ENCODE peak calls at places on chromosomes 5 and 9, in four cellular contexts. I, E, R and Y are unnamed samples.

GRCh38 chr5:35364350-35364749 is 134.1 kb upstream of the PRLR start:
- DNase-seq in I (no peak), E (no peak), R (no peak), Y (no peak)

GRCh38 chr5:157347301-157348048 is 81.6 kb downstream of the CYFIP2 start:
- DNase-seq in I (no peak), E (no peak), R (no peak), Y (no peak)

GRCh38 chr9:38332625-38333024 is 59.9 kb upstream of the ALDH1B1 start:
- DNase-seq in I (no peak), E (no peak), R (no peak), Y (no peak)

GRCh38 chr5:127849891-127850290 is 146.7 kb downstream of the CCDC192 start:
- DNase-seq in I (no peak), E (no peak), R (no peak), Y (no peak)

GRCh38 chr5:35785601-35786085 is 71.0 kb upstream of the IL7R start:
- DNase-seq in I (no peak), E (no peak), R (no peak), Y (no peak)

GRCh38 chr5:72436796-72437471 is 70.3 kb downstream of the ZNF366 start:
- DNase-seq in I (no peak), E (no peak), R (peak), Y (no peak)

GRCh38 chr9:100466171-100466827 is 6.7 kb upstream of the TMEFF1 start:
- DNase-seq in I (no peak), E (no peak), R (no peak), Y (no peak)

GRCh38 chr5:92519717-92520632 is 1061.0 kb downstream of the NR2F1-AS1 start:
- DNase-seq in I (no peak), E (no peak), R (no peak), Y (no peak)

GRCh38 chr5:154714271-154714986 is 40.7 kb upstream of the LARP1 start:
- DNase-seq in I (no peak), E (no peak), R (no peak), Y (no peak)

GRCh38 chr9:74770508-74771261 is 117.0 kb downstream of the TRPM6 start:
- DNase-seq in I (peak), E (peak), R (peak), Y (no peak)

GRCh38 chr5:36690041-36690941 is 83.9 kb downstream of the SLC1A3 start:
- DNase-seq in I (peak), E (peak), R (peak), Y (peak)

GRCh38 chr5:20523099-20523498 is 535.1 kb upstream of the CDH18 start:
- DNase-seq in I (no peak), E (no peak), R (no peak), Y (no peak)

GRCh38 chr9:83024501-83025125 is 38.3 kb downstream of the RASEF start:
- DNase-seq in I (no peak), E (no peak), R (no peak), Y (no peak)

GRCh38 chr9:7780261-7780988 is 19.2 kb downstream of the DMAC1 start:
- DNase-seq in I (no peak), E (no peak), R (no peak), Y (no peak)

GRCh38 chr9:95796029-95796428 is 79.5 kb upstream of the ERCC6L2 start:
- DNase-seq in I (no peak), E (no peak), R (no peak), Y (no peak)

GRCh38 chr9:76718166-76718565 is 46.1 kb upstream of the PCA3 start:
- DNase-seq in I (no peak), E (peak), R (no peak), Y (no peak)

GRCh38 chr9:79221084-79221483 is 350.7 kb upstream of the TLE4 start:
- DNase-seq in I (peak), E (no peak), R (no peak), Y (no peak)

GRCh38 chr5:15510816-15511215 is 10.8 kb downstream of the FBXL7 start:
- DNase-seq in I (no peak), E (no peak), R (no peak), Y (no peak)

GRCh38 chr9:117427357-117427913 is 12.6 kb upstream of the ASTN2 start:
- DNase-seq in I (no peak), E (no peak), R (no peak), Y (no peak)

DNA sequence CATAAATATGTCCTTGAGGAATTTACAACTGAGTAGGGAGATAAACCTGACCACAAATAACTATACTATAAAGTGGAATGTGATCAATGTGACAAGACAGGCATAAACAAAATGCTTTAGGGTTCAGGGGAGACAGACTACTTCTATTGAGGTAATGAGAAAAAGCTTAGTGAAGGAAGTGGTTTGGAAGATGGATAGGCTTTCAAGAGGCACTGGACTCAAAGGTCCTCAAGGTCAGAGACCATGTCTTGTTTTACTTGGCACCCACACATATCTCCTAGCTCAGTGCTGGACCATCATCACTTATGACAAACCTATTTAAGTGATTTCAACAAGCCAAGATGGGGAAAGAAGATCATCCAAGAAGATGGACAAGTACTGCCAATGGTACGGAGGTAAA is 257.8 kb downstream of the BNC2 start:
- DNase-seq in I (no peak), E (no peak), R (no peak), Y (no peak)
- TF ChIP-seq EP300 in I (no peak), E (no peak), R (no peak), Y (no peak)

DNA sequence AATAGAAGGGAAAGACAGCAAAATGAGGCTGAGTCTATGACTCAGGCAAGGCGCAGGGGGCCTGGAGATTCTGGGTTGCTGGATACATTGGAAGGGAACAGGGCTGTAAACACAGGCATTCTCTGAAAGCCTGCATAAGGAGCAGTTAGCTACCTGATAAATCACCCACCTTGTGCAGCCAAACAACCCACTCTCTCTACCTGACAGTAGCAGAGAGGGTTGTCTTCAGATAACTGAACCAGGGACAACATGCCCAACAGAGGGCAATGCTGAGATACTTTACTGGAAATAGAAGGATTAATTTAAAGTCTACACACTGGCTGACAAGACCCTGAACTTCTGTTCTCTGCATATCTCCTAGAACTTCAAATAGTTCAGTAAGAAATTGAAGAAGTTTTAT is 161.6 kb downstream of the KCTD16 start:
- DNase-seq in I (no peak), E (no peak), R (no peak), Y (no peak)
- TF ChIP-seq CTCF in I (no peak), E (peak), R (no peak), Y (no peak)

GRCh38 chr5:9437741-9438240 is 108.1 kb downstream of the SEMA5A start:
- DNase-seq in I (no peak), E (no peak), R (no peak), Y (no peak)
- TF ChIP-seq EP300 in I (no peak), E (no peak), R (no peak), Y (no peak)

GRCh38 chr5:119255571-119256356 is 100.1 kb upstream of the TNFAIP8 start:
- DNase-seq in I (no peak), E (peak), R (peak), Y (no peak)
- TF ChIP-seq CTCF in I (no peak), E (peak), R (peak), Y (no peak)

GRCh38 chr9:25678147-25678666 is at the start of gene TUSC1:
- DNase-seq in I (peak), E (no peak), R (no peak), Y (peak)
- TF ChIP-seq EP300 in I (no peak), E (no peak), R (no peak), Y (no peak)

DNA sequence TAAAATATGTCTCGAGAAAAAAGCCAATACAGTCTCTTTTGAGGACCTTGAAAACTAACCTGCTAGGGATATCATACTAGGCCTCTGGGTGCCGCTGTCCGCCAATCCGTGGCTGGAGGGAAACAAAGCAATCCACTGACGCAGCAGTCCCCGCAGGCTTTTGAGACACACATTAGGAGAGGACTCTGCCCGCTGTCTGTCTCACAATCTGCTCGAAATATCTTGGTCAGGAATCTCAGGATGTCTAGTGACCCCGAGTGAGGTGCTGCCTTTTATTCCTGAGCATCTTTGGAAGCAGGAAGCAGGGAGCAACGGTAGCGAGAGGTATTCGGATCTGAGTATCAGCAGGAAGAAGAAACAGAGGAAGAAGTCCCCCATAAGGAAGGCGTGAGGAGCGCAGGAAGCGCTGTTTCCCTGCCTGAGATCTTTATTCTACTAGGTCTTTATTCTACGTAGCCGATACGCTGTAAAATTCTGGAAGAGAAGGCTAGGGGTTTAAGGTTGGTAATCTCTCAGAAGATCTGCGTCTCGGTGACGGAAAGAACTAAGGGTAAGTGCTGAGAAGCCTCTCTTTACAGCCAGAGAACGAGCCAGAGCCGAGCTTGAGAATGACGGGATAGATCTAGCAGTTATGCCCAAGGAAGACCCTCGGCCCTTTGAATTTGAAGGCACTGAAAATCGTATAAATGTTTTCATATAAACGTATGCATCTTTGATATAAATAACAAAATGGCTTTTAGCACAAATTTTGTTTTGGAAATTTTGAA is 4.0 kb upstream of the PCDHGA1 start:
- DNase-seq in I (no peak), E (no peak), R (peak), Y (peak)
- TF ChIP-seq CTCF in I (peak), E (peak), R (peak), Y (peak)

GRCh38 chr9:121075251-121076036 is 689 bp downstream of the CNTRL start:
- DNase-seq in I (no peak), E (no peak), R (no peak), Y (no peak)

GRCh38 chr9:121073038-121073437 is 1.7 kb upstream of the CNTRL start:
- DNase-seq in I (no peak), E (no peak), R (no peak), Y (peak)

GRCh38 chr9:121071356-121071755 is 3.4 kb upstream of the CNTRL start:
- DNase-seq in I (no peak), E (no peak), R (no peak), Y (no peak)

DNA sequence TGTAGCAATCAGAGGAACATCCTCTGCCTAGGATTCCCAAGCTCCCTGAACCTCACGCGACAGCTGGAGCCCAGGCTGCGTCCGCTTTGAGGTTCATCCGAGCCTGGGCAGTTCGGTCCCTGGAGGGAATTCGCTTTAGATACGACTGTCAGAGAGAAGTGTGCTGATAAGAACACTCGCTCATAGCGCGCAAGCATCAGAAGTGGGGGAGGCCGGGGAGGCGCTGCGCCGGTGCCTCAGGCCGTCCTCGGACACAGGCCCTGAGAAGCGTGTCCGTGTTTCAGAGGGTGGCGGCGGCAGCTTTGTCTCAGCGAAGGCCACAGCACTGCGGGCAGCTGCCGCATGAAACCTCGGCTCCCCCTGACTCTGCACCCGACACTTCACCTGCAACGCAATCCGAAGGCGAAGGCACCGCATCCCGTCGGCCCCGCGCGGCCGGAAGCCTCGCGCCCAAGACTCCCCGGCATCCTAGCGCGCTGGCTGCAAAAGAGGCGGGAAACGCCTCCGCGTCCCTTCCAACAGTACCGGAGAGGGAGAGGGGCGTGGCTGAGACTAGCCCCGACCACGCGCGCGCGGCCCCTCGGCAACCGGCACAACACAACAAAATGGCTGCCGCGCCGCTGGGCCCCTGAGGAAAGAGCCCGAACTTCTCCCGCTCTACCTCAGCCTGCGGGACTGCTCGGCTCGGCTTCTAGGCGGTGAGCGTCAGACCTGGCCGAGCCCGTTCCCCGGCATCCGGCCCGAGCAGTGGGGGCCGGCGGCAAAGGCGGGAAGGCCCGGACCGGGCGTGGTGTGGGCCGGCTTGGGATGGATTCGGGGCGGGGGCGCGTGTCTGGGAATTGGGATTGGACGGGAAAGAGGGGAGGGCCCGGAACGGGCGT is at the start of gene CNTRL:
- DNase-seq in I (peak), E (peak), R (peak), Y (peak)
- TF ChIP-seq EP300 in I (no peak), E (no peak), R (no peak), Y (no peak)

GRCh38 chr5:138789771-138790242 is 36.6 kb downstream of the CTNNA1 start:
- DNase-seq in I (peak), E (no peak), R (peak), Y (no peak)
- TF ChIP-seq CTCF in I (peak), E (peak), R (peak), Y (no peak)

GRCh38 chr9:11713077-11713476 is 980.1 kb upstream of the TYRP1 start:
- DNase-seq in I (no peak), E (no peak), R (no peak), Y (no peak)

GRCh38 chr9:11709567-11709966 is 983.6 kb upstream of the TYRP1 start:
- DNase-seq in I (no peak), E (no peak), R (no peak), Y (no peak)

GRCh38 chr9:11708899-11709298 is 984.3 kb upstream of the TYRP1 start:
- DNase-seq in I (no peak), E (no peak), R (no peak), Y (no peak)
- TF ChIP-seq EP300 in I (no peak), E (no peak), R (no peak), Y (no peak)

DNA sequence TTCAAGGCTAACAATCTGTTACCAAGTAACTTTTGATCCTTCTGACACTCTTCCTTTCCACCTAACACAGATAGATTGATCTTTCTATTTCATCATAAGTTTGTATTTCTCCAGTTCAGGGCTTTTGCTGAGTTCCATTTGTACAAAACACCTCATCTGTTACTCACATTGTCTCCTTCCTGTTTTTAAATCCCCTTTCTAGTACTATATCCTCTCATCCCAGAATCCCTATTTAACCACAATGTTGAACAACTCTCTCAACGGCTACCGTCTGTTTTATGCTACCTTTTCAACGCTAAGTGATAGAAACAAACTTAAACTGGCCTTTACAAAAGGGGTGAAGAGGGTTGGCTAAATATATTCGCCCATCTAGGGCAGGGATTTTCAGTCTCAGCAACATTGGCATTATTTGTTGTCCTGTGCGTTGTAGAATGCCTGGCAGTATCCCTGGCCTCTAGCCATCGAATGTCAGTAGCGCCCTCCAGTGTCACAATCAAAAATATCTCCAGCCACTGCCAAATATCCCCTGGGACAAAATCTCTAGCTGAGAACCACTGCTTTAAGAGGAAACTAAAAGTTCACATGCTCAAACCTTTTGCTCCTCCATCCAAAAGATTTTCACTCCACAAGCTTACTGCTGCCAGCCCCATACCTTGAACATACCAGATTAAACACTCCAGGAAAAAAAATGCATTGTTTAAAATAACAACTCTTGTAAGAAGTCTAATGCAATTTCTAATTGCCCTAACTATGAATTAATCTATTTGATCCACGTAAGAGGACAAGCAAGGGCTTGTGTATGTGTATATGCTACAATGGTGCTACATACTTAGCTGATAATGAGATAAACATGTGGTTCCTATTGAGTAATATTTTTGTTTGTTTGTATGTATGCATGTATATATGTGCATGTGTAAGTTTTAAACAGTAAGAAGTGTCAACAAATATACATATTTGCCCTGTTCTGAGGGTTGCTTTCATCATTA is 344.0 kb downstream of the PTPRD start:
- DNase-seq in I (no peak), E (peak), R (no peak), Y (no peak)
- TF ChIP-seq CTCF in I (no peak), E (peak), R (no peak), Y (no peak)